ENCODE peak calls at places on chromosomes 12 and 14, in six cellular contexts. Z, D, X, U, K and W are unnamed samples.

GRCh38 chr12:116880817-116881324 is 370 bp downstream of the HRK start:
- DNase-seq in D (peak; percentile 51), K (peak; percentile 32), U (peak; percentile 33), X (no peak), Z (no peak), W (peak; percentile 54)

GRCh38 chr14:105255021-105255507 is 6.7 kb downstream of the BTBD6 start:
- DNase-seq in D (no peak), X (no peak), Z (no peak), U (no peak), K (peak; percentile 68), W (no peak)

GRCh38 chr12:112855375-112855774 is 51.4 kb upstream of the OAS1 start:
- DNase-seq in K (no peak), Z (no peak), D (no peak), X (peak; percentile 42), U (no peak), W (peak; percentile 44)

GRCh38 chr14:76421662-76422061 is 45.7 kb downstream of the ESRRB start:
- DNase-seq in Z (no peak), X (no peak), D (no peak), K (no peak), U (no peak), W (no peak)

GRCh38 chr12:32551058-32551457 is 128.0 kb upstream of the DNM1L start:
- DNase-seq in K (no peak), U (no peak), D (no peak), Z (no peak), X (no peak), W (no peak)

GRCh38 chr12:131921866-131922769 is 7.0 kb upstream of the PUS1 start:
- DNase-seq in D (no peak), Z (no peak), K (no peak), X (no peak), U (no peak), W (no peak)

GRCh38 chr14:31388687-31389413 is 31.5 kb downstream of the HEATR5A start:
- DNase-seq in U (peak; percentile 93), X (no peak), K (peak; percentile 25), Z (no peak), D (no peak), W (no peak)

GRCh38 chr14:95023886-95024285 is 133.4 kb downstream of the DICER1 start:
- DNase-seq in K (peak; percentile 76), D (no peak), Z (no peak), U (peak; percentile 11), X (no peak), W (peak; percentile 66)

GRCh38 chr12:105986779-105987686 is 151.7 kb downstream of the NUAK1 start:
- DNase-seq in X (no peak), Z (no peak), U (peak; percentile 93), D (no peak), K (peak; percentile 96), W (no peak)

GRCh38 chr12:89084751-89085150 is 267.6 kb downstream of the DUSP6 start:
- DNase-seq in K (peak; percentile 78), X (no peak), U (peak; percentile 83), D (no peak), Z (no peak), W (no peak)

GRCh38 chr14:76753799-76754198 is 7.5 kb upstream of the VASH1 start:
- DNase-seq in U (no peak), D (no peak), K (no peak), Z (no peak), X (no peak), W (no peak)

GRCh38 chr12:74914378-74914777 is 295.3 kb downstream of the KCNC2 start:
- DNase-seq in D (no peak), X (no peak), Z (no peak), K (no peak), U (no peak), W (no peak)

GRCh38 chr12:21566223-21566906 is 38.3 kb downstream of the GYS2 start:
- DNase-seq in K (no peak), X (no peak), U (no peak), Z (no peak), D (no peak), W (no peak)

GRCh38 chr12:65585648-65586420 is 238.4 kb upstream of the HMGA2 start:
- DNase-seq in X (no peak), U (no peak), Z (no peak), K (no peak), D (no peak), W (no peak)

GRCh38 chr12:71019282-71019831 is 98.8 kb upstream of the PTPRR start:
- DNase-seq in Z (no peak), K (no peak), D (no peak), U (no peak), X (no peak), W (no peak)

GRCh38 chr12:78759387-78759786 is 105.2 kb upstream of the SYT1 start:
- DNase-seq in D (no peak), K (peak; percentile 62), X (no peak), U (peak; percentile 97), Z (no peak), W (peak; percentile 38)

GRCh38 chr14:34623506-34623905 is 6.4 kb downstream of the SNX6 start:
- DNase-seq in D (no peak), X (no peak), K (no peak), Z (no peak), U (peak; percentile 14), W (no peak)

GRCh38 chr12:79776111-79776510 is 85.3 kb upstream of the PAWR start:
- DNase-seq in D (no peak), Z (no peak), X (no peak), K (peak; percentile 50), U (peak; percentile 71), W (peak; percentile 14)

GRCh38 chr12:110555509-110556406 is 27.4 kb downstream of the PPTC7 start:
- DNase-seq in Z (no peak), U (peak; percentile 54), K (peak; percentile 86), X (no peak), D (no peak), W (peak; percentile 78)

GRCh38 chr14:32709072-32709471 is 229.6 kb upstream of the NPAS3 start:
- DNase-seq in X (no peak), D (peak; percentile 24), U (peak; percentile 93), Z (no peak), K (peak; percentile 94), W (peak; percentile 30)

GRCh38 chr12:31219521-31219920 is 106.4 kb downstream of the SINHCAF start:
- DNase-seq in D (no peak), X (no peak), K (no peak), Z (no peak), U (no peak), W (no peak)

GRCh38 chr12:6230321-6231110 is 30.3 kb downstream of the CD9 start:
- DNase-seq in X (no peak), K (peak; percentile 78), D (peak; percentile 65), Z (no peak), U (peak; percentile 52), W (peak; percentile 65)

GRCh38 chr14:22622220-22622619 is 21.9 kb downstream of the OR6J1 start:
- DNase-seq in U (peak; percentile 22), D (no peak), Z (no peak), K (peak; percentile 43), X (no peak), W (no peak)

GRCh38 chr12:34390846-34391700 is 368.8 kb downstream of the ALG10 start:
- DNase-seq in D (no peak), X (no peak), K (no peak), Z (no peak), U (no peak), W (no peak)

DNA sequence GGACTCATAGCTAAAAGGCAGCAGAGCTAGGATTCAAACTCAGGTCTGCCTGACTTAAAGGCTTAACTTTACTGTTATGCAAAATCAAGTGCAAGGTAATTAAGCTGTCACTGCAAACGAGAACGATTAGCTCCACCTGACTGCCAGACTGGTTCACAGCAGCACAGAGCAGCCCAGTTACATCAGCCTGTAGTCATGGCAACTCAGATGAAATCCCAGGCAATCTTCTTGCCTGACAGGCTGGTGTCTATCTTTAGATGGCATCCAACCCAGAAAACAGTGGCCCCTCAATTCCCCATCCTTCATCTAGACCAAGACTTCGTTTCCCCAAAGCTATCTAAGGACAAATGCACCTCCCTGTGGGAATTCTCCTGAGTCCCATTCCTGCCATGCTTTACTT is 77.3 kb upstream of the ACTN1 start:
- DNase-seq in D (no peak), X (no peak), K (peak; percentile 76), Z (no peak), U (no peak), W (no peak)
- TF ChIP-seq CTCF in D (no peak), X (no peak), K (peak; percentile 12), Z (no peak), U (no peak), W (no peak)

GRCh38 chr12:45216297-45216982 is 545 bp downstream of the ANO6 start:
- DNase-seq in K (peak; percentile 42), U (peak; percentile 51), Z (no peak), D (peak; percentile 41), X (peak; percentile 74), W (peak; percentile 55)

GRCh38 chr12:45213107-45213506 is 2.8 kb upstream of the ANO6 start:
- DNase-seq in Z (no peak), K (no peak), X (no peak), U (no peak), D (no peak), W (no peak)

GRCh38 chr12:45215419-45216296 is at the start of gene ANO6:
- DNase-seq in Z (no peak), K (peak; percentile 86), U (peak; percentile 88), X (peak; percentile 93), D (peak; percentile 87), W (peak; percentile 88)

GRCh38 chr12:45214071-45214470 is 1.8 kb upstream of the ANO6 start:
- DNase-seq in K (no peak), D (no peak), Z (no peak), U (no peak), X (no peak), W (no peak)

GRCh38 chr12:45214739-45215418 is 1.0 kb upstream of the ANO6 start:
- DNase-seq in K (peak; percentile 47), D (no peak), U (peak; percentile 54), Z (no peak), X (no peak), W (no peak)
- TF ChIP-seq CTCF in K (peak; percentile 19), D (no peak), U (no peak), Z (no peak), X (no peak), W (no peak)

GRCh38 chr14:92785601-92786426 is 8.3 kb upstream of the GOLGA5 start:
- DNase-seq in X (no peak), Z (no peak), D (no peak), K (peak; percentile 63), U (peak; percentile 90), W (peak; percentile 34)
- TF ChIP-seq CTCF in X (no peak), Z (no peak), D (no peak), K (peak; percentile 37), U (peak; percentile 39), W (no peak)

GRCh38 chr14:36647827-36648753 is 13.6 kb upstream of the PAX9 start:
- DNase-seq in K (peak; percentile 48), U (peak; percentile 14), D (peak; percentile 52), Z (no peak), X (no peak), W (peak; percentile 63)
- TF ChIP-seq CTCF in K (peak; percentile 62), U (no peak), D (peak; percentile 43), Z (peak; percentile 73), X (peak; percentile 80), W (peak; percentile 65)

GRCh38 chr12:57012600-57013465 is 3.5 kb downstream of the TAC3 start:
- DNase-seq in X (no peak), Z (no peak), D (no peak), K (no peak), U (no peak), W (no peak)
- TF ChIP-seq CTCF in X (peak; percentile 15), Z (no peak), D (no peak), K (peak; percentile 7), U (no peak), W (no peak)